ENCODE peak calls at places on chromosomes 2 and 18, in five cellular contexts. One of them, this sample, is unnamed.

GRCh38 chr2:86107031-86107430 is 996 bp downstream of the PTCD3 start:
- DNase-seq in right lobe of liver: no peak
- DNase-seq in stomach: no peak
- DNase-seq in activated naive CD8-positive, alpha-beta T cell treated with anti-CD3 and anti-CD28 coated beads, Interleukin-2, amount 50 U/mL, for 24 hours: no peak
- DNase-seq in SHP77 treated with DMSO at 0.1 percent for 48 hours: no peak
- DNase-seq in this sample: no peak

GRCh38 chr2:47266939-47267338 is 111.8 kb upstream of the STPG4 start:
- DNase-seq in activated naive CD8-positive, alpha-beta T cell treated with anti-CD3 and anti-CD28 coated beads, Interleukin-2, amount 50 U/mL, for 24 hours: no peak
- DNase-seq in SHP77 treated with DMSO at 0.1 percent for 48 hours: no peak
- DNase-seq in right lobe of liver: no peak
- DNase-seq in stomach: no peak
- DNase-seq in this sample: no peak

GRCh38 chr2:156430978-156431358 is 5.2 kb upstream of the GPD2 start:
- DNase-seq in activated naive CD8-positive, alpha-beta T cell treated with anti-CD3 and anti-CD28 coated beads, Interleukin-2, amount 50 U/mL, for 24 hours: no peak
- DNase-seq in stomach: no peak
- DNase-seq in right lobe of liver: no peak
- DNase-seq in SHP77 treated with DMSO at 0.1 percent for 48 hours: no peak
- DNase-seq in this sample: peak

GRCh38 chr2:36615214-36615613 is 17.2 kb upstream of the FEZ2 start:
- DNase-seq in SHP77 treated with DMSO at 0.1 percent for 48 hours: no peak
- DNase-seq in stomach: no peak
- DNase-seq in right lobe of liver: no peak
- DNase-seq in activated naive CD8-positive, alpha-beta T cell treated with anti-CD3 and anti-CD28 coated beads, Interleukin-2, amount 50 U/mL, for 24 hours: no peak
- DNase-seq in this sample: peak

GRCh38 chr2:212005077-212005671 is 533.4 kb downstream of the ERBB4 start:
- DNase-seq in stomach: peak
- DNase-seq in activated naive CD8-positive, alpha-beta T cell treated with anti-CD3 and anti-CD28 coated beads, Interleukin-2, amount 50 U/mL, for 24 hours: no peak
- DNase-seq in SHP77 treated with DMSO at 0.1 percent for 48 hours: peak
- DNase-seq in right lobe of liver: no peak
- DNase-seq in this sample: peak

GRCh38 chr2:74168739-74169138 is 9.9 kb downstream of the MOB1A start:
- DNase-seq in right lobe of liver: no peak
- DNase-seq in stomach: no peak
- DNase-seq in activated naive CD8-positive, alpha-beta T cell treated with anti-CD3 and anti-CD28 coated beads, Interleukin-2, amount 50 U/mL, for 24 hours: no peak
- DNase-seq in SHP77 treated with DMSO at 0.1 percent for 48 hours: no peak
- DNase-seq in this sample: no peak

GRCh38 chr18:50751490-50751889 is 68.3 kb downstream of the MRO start:
- DNase-seq in SHP77 treated with DMSO at 0.1 percent for 48 hours: no peak
- DNase-seq in activated naive CD8-positive, alpha-beta T cell treated with anti-CD3 and anti-CD28 coated beads, Interleukin-2, amount 50 U/mL, for 24 hours: no peak
- DNase-seq in right lobe of liver: no peak
- DNase-seq in stomach: no peak
- DNase-seq in this sample: no peak

GRCh38 chr18:48940854-48941531 is 9.8 kb downstream of the SMAD7 start:
- DNase-seq in stomach: no peak
- DNase-seq in activated naive CD8-positive, alpha-beta T cell treated with anti-CD3 and anti-CD28 coated beads, Interleukin-2, amount 50 U/mL, for 24 hours: peak
- DNase-seq in right lobe of liver: no peak
- DNase-seq in SHP77 treated with DMSO at 0.1 percent for 48 hours: no peak
- DNase-seq in this sample: no peak

GRCh38 chr2:211457325-211457724 is 900.9 kb downstream of the CPS1 start:
- DNase-seq in SHP77 treated with DMSO at 0.1 percent for 48 hours: no peak
- DNase-seq in right lobe of liver: no peak
- DNase-seq in stomach: no peak
- DNase-seq in activated naive CD8-positive, alpha-beta T cell treated with anti-CD3 and anti-CD28 coated beads, Interleukin-2, amount 50 U/mL, for 24 hours: no peak
- DNase-seq in this sample: no peak

GRCh38 chr18:13710460-13710859 is 15.9 kb downstream of the FAM210A start:
- DNase-seq in SHP77 treated with DMSO at 0.1 percent for 48 hours: no peak
- DNase-seq in right lobe of liver: no peak
- DNase-seq in activated naive CD8-positive, alpha-beta T cell treated with anti-CD3 and anti-CD28 coated beads, Interleukin-2, amount 50 U/mL, for 24 hours: no peak
- DNase-seq in stomach: no peak
- DNase-seq in this sample: no peak

GRCh38 chr2:185583058-185583816 is 155.4 kb upstream of the FSIP2 start:
- DNase-seq in SHP77 treated with DMSO at 0.1 percent for 48 hours: no peak
- DNase-seq in stomach: no peak
- DNase-seq in right lobe of liver: no peak
- DNase-seq in activated naive CD8-positive, alpha-beta T cell treated with anti-CD3 and anti-CD28 coated beads, Interleukin-2, amount 50 U/mL, for 24 hours: no peak
- DNase-seq in this sample: no peak

GRCh38 chr18:36247036-36247435 is 50.5 kb upstream of the FHOD3 start:
- DNase-seq in SHP77 treated with DMSO at 0.1 percent for 48 hours: no peak
- DNase-seq in right lobe of liver: no peak
- DNase-seq in stomach: no peak
- DNase-seq in activated naive CD8-positive, alpha-beta T cell treated with anti-CD3 and anti-CD28 coated beads, Interleukin-2, amount 50 U/mL, for 24 hours: no peak
- DNase-seq in this sample: no peak

GRCh38 chr18:47748093-47748796 is 182.2 kb downstream of the SMAD2 start:
- DNase-seq in stomach: peak
- DNase-seq in right lobe of liver: peak
- DNase-seq in SHP77 treated with DMSO at 0.1 percent for 48 hours: no peak
- DNase-seq in activated naive CD8-positive, alpha-beta T cell treated with anti-CD3 and anti-CD28 coated beads, Interleukin-2, amount 50 U/mL, for 24 hours: no peak
- DNase-seq in this sample: no peak

This sample was measured in K562.